ENCODE peak calls at places on chromosomes 12 and 14, in six cellular contexts. M is neural progenitor cell; K is CD4-positive, alpha-beta T cell; D is fibroblast of mammary gland; N is neural crest cell; I is fibroblast of pulmonary artery. S is an unnamed sample.
A peak's percentile ranks its signal among the peaks of the same experiment; 100 is the strongest.

GRCh38 chr12:79233341-79233761 is 368.8 kb downstream of the SYT1 start:
- DNase-seq in M (no peak), K (no peak), D (no peak), N (no peak), I (no peak), S (no peak)

GRCh38 chr14:69152181-69152943 is 557 bp downstream of the DCAF5 start:
- DNase-seq in M (peak; percentile 70), K (peak; percentile 59), D (peak; percentile 40), N (peak; percentile 4), I (peak; percentile 37), S (peak; percentile 33)

GRCh38 chr14:95756751-95757150 is 42.8 kb upstream of the TCL1A start:
- DNase-seq in M (no peak), K (no peak), D (no peak), N (no peak), I (no peak), S (no peak)

GRCh38 chr14:103023881-103024473 is 33.4 kb downstream of the CDC42BPB start:
- DNase-seq in M (no peak), K (no peak), D (peak; percentile 77), N (no peak), I (peak; percentile 84), S (peak; percentile 49)

GRCh38 chr12:51905507-51906438 is 1.5 kb upstream of the ACVRL1 start:
- DNase-seq in M (no peak), K (no peak), D (peak; percentile 81), N (no peak), I (peak; percentile 85), S (peak; percentile 91)

GRCh38 chr12:106302401-106303201 is at the start of gene TCP11L2:
- DNase-seq in M (peak; percentile 91), K (peak; percentile 94), D (peak; percentile 58), N (peak; percentile 74), I (peak; percentile 79), S (peak; percentile 80)

GRCh38 chr12:41092115-41092514 is 96.0 kb upstream of the PDZRN4 start:
- DNase-seq in M (no peak), K (no peak), D (no peak), N (no peak), I (no peak), S (no peak)

GRCh38 chr12:108117163-108117849 is 11.8 kb upstream of the WSCD2 start:
- DNase-seq in M (no peak), K (no peak), D (no peak), N (no peak), I (no peak), S (no peak)

GRCh38 chr14:99779751-99780150 is 13.5 kb upstream of the EML1 start:
- DNase-seq in M (no peak), K (no peak), D (peak; percentile 72), N (no peak), I (peak; percentile 48), S (peak; percentile 44)

GRCh38 chr14:69571879-69572633 is 2.6 kb downstream of the CCDC177 start:
- DNase-seq in M (no peak), K (no peak), D (no peak), N (no peak), I (peak; percentile 31), S (no peak)

GRCh38 chr14:24312736-24313507 is 1.6 kb downstream of the LTB4R start:
- DNase-seq in M (no peak), K (no peak), D (no peak), N (no peak), I (peak; percentile 51), S (no peak)

GRCh38 chr12:131642101-131642540 is 68.8 kb upstream of the SFSWAP start:
- DNase-seq in M (no peak), K (no peak), D (no peak), N (no peak), I (no peak), S (no peak)

GRCh38 chr12:82583756-82584155 is 103.0 kb upstream of the TMTC2 start:
- DNase-seq in M (no peak), K (no peak), D (no peak), N (no peak), I (no peak), S (no peak)

GRCh38 chr12:79444089-79444488 is 246.7 kb downstream of the PAWR start:
- DNase-seq in M (no peak), K (no peak), D (peak; percentile 52), N (no peak), I (peak; percentile 62), S (peak; percentile 37)

GRCh38 chr12:188910-189621 is 24.9 kb downstream of the SLC6A12 start:
- DNase-seq in M (peak; percentile 91), K (peak; percentile 41), D (peak; percentile 39), N (peak; percentile 73), I (peak; percentile 58), S (peak; percentile 34)

GRCh38 chr12:85829391-85829790 is 6.8 kb downstream of the RASSF9 start:
- DNase-seq in M (no peak), K (no peak), D (peak; percentile 66), N (no peak), I (peak; percentile 68), S (peak; percentile 40)

GRCh38 chr14:63852817-63853730 is at the start of gene SYNE2:
- DNase-seq in M (peak; percentile 94), K (peak; percentile 86), D (peak; percentile 57), N (peak; percentile 76), I (peak; percentile 77), S (peak; percentile 61)
- TF ChIP-seq CTCF in M (peak; percentile 37), K (no peak), D (no peak), N (peak; percentile 41), I (no peak), S (no peak)

DNA sequence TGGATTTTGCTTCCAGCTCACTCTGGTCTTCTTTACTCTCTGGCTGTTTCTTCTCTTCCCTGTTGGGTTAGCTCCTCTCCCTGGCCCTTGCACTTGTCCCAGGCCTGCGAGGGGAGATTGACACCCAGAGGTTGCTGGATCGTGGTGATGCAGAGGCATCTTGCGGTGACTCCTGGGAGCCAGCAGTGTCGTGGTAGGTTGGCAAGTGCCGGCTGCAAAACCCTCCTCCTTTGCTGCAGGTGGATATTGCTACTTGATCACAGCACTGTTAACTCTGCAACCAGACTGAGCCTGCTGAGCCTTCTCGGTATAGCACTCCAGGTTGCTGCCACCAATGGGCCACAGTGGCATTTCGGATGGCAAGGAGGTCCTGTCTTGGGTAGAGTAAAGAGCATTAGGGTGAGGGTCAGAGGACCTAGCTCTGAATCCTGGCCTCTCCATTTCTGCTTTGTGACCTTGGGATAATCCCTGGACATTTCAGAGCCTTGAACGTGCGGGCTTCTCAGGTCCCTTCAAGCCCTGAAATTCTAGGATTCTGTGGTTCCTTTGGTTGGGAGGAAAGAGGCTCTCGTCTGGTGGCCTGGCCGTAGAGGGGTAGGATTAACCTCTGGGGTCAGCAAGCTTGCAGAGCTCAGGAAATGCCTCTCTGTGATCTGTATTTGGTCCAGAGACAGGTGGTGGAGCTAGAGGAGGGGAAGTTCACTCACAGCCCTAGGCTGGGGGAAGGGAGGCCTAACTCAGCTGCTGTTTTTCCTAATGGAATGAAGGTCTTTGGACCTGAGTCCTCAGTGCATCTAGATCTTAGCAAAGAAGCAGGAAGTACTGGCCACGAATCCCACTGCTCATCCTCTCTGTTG is 87.5 kb downstream of the TSPAN9 start:
- DNase-seq in M (peak; percentile 64), K (no peak), D (no peak), N (no peak), I (peak; percentile 13), S (no peak)
- TF ChIP-seq CTCF in M (no peak), K (no peak), D (no peak), N (no peak), I (no peak), S (no peak)

GRCh38 chr12:68224613-68225285 is 861 bp downstream of the IL26 start:
- DNase-seq in M (no peak), K (no peak), D (peak; percentile 65), N (no peak), I (peak; percentile 46), S (peak; percentile 54)

GRCh38 chr12:68223067-68223747 is 2.4 kb downstream of the IL26 start:
- DNase-seq in M (peak; percentile 91), K (peak; percentile 69), D (peak; percentile 87), N (peak; percentile 74), I (peak; percentile 93), S (peak; percentile 86)

GRCh38 chr12:68221497-68221896 is 4.1 kb downstream of the IL26 start:
- DNase-seq in M (no peak), K (no peak), D (no peak), N (no peak), I (no peak), S (no peak)

GRCh38 chr12:68225576-68226476 is at the start of gene IL26:
- DNase-seq in M (no peak), K (no peak), D (no peak), N (no peak), I (no peak), S (no peak)

GRCh38 chr12:68222336-68222735 is 3.3 kb downstream of the IL26 start:
- DNase-seq in M (no peak), K (no peak), D (peak; percentile 53), N (no peak), I (peak; percentile 76), S (no peak)
- TF ChIP-seq CTCF in M (no peak), K (no peak), D (no peak), N (no peak), I (no peak), S (no peak)

DNA sequence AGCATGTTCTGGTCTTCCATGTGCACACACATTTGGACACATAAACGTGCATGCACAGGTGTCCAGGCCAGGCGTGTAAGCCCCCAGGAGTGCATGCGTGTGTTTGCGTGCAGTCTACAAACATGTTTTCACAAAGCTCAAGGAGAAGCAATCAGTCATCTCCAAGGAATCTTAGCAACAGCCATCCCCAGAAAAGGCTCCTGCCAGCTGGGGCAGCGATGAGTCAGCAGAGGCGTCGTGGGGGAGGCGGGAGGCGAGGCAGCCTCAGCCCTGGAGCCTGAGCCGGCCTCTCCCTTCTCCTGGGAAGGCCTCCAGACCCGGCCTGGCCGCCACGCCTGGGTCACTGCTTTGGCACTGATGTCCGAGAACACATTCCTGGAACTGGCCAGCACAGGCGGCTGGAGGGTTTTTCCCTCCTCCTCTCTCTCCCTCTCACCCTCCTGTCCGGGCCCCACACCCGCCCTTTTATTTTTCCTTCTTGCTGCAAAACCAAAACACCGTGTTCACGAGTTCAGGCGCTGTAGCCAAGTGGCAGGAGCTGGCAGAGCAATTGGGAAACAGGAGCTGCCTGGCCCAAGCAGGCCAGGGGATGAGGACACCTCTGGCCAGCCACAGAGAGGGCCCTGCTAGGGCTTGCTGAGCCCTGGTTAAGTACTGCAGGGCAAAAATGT is 92.7 kb downstream of the LRRC74A start:
- DNase-seq in M (peak; percentile 76), K (no peak), D (peak; percentile 98), N (no peak), I (peak; percentile 99), S (peak; percentile 99)
- TF ChIP-seq CTCF in M (peak; percentile 18), K (no peak), D (no peak), N (peak; percentile 15), I (peak; percentile 9), S (peak; percentile 27)